ENCODE peak calls at places on chromosomes 4 and X, in six cellular contexts. U is AG09309, T is glomerular endothelial cell, G is amniotic stem cell, A is right cardiac atrium, H is NCI-H1092. I is an unnamed sample.

GRCh38 chrX:150694738-150695410 is 1.7 kb downstream of the MTMR1 start:
- DNase-seq in A (no peak), G (no peak), U (no peak), H (no peak), T (no peak), I (no peak)

GRCh38 chr4:141275834-141276233 is 55.1 kb downstream of the ZNF330 start:
- DNase-seq in H (no peak), G (peak; percentile 65), A (no peak), U (peak; percentile 86), T (no peak), I (peak; percentile 36)

GRCh38 chr4:37726666-37727065 is 40.5 kb upstream of the RELL1 start:
- DNase-seq in H (no peak), U (no peak), T (no peak), G (no peak), A (no peak), I (no peak)

GRCh38 chrX:130728208-130728607 is 174.8 kb downstream of the ENOX2 start:
- DNase-seq in U (no peak), A (no peak), H (no peak), T (no peak), G (no peak), I (no peak)

GRCh38 chrX:45850775-45851433 is 650.2 kb upstream of the DIPK2B start:
- DNase-seq in U (no peak), T (no peak), H (no peak), A (peak; percentile 41), G (peak; percentile 3), I (peak; percentile 72)

GRCh38 chrX:51155157-51155556 is 177.5 kb upstream of the NUDT10 start:
- DNase-seq in H (no peak), U (no peak), A (no peak), G (no peak), T (no peak), I (no peak)

GRCh38 chr4:40264497-40264896 is 67.7 kb downstream of the RHOH start:
- DNase-seq in G (peak; percentile 4), A (no peak), T (no peak), U (no peak), H (no peak), I (peak; percentile 81)

GRCh38 chr4:81528979-81529378 is 57.3 kb upstream of the RASGEF1B start:
- DNase-seq in H (no peak), U (no peak), T (no peak), G (no peak), A (no peak), I (peak; percentile 82)

GRCh38 chrX:143635915-143636314 is at the start of gene SLITRK4:
- DNase-seq in T (no peak), A (peak; percentile 30), G (no peak), H (no peak), U (no peak), I (peak; percentile 95)

GRCh38 chrX:54819201-54819600 is 11.7 kb downstream of the MAGED2 start:
- DNase-seq in H (no peak), T (no peak), G (no peak), A (no peak), U (no peak), I (no peak)

GRCh38 chr4:4384837-4385236 is 2.1 kb upstream of the NSG1 start:
- DNase-seq in G (no peak), H (peak; percentile 29), U (no peak), A (no peak), T (no peak), I (peak; percentile 85)

GRCh38 chrX:51332188-51332942 is at the start of gene NUDT10:
- DNase-seq in A (peak; percentile 85), T (no peak), H (peak; percentile 10), G (no peak), U (no peak), I (peak; percentile 90)

GRCh38 chr4:147103403-147103946 is 157.8 kb upstream of the TTC29 start:
- DNase-seq in G (peak; percentile 97), H (no peak), T (no peak), A (peak; percentile 64), U (peak; percentile 93), I (no peak)

GRCh38 chr4:52968696-52969095 is 106.6 kb downstream of the RASL11B start:
- DNase-seq in U (no peak), H (no peak), A (no peak), T (no peak), G (no peak), I (no peak)

GRCh38 chr4:184310171-184310567 is 92.5 kb upstream of the ENPP6 start:
- DNase-seq in A (no peak), T (no peak), U (no peak), G (no peak), H (no peak), I (peak; percentile 55)

I was measured in mesendoderm.